ENCODE peak calls at places on chromosomes 2 and 18, in six cellular contexts. V is GM12891, K is HepG2, I is K562, B is H1, H is GM12878. T is an unnamed sample.

GRCh38 chr2:201964631-201965206 is 68.9 kb upstream of the FZD7 start:
- DNase-seq in V (no peak), K (no peak), I (no peak), B (no peak), H (no peak), T (no peak)

GRCh38 chr18:50706199-50706598 is 113.6 kb downstream of the MRO start:
- DNase-seq in V (no peak), K (no peak), I (no peak), B (no peak), H (no peak), T (no peak)

GRCh38 chr2:223041527-223042109 is 10.4 kb upstream of the KCNE4 start:
- DNase-seq in V (no peak), K (no peak), I (peak), B (no peak), H (no peak), T (no peak)

GRCh38 chr18:68803371-68803770 is 5.5 kb downstream of the CCDC102B start:
- DNase-seq in V (no peak), K (no peak), I (no peak), B (no peak), H (no peak), T (no peak)

GRCh38 chr2:117693166-117693565 is 121.3 kb upstream of the DDX18 start:
- DNase-seq in V (no peak), K (no peak), I (no peak), B (no peak), H (no peak), T (no peak)

GRCh38 chr2:85053802-85054201 is 79.4 kb upstream of the TCF7L1 start:
- DNase-seq in V (no peak), K (peak), I (peak), B (no peak), H (no peak), T (no peak)

GRCh38 chr2:27320958-27321543 is 1.8 kb downstream of the MPV17 start:
- DNase-seq in V (no peak), K (peak), I (peak), B (peak), H (no peak), T (no peak)

GRCh38 chr18:58321986-58322385 is 278.0 kb downstream of the NEDD4L start:
- DNase-seq in V (peak), K (peak), I (peak), B (no peak), H (no peak), T (peak)

GRCh38 chr2:28621172-28622100 is 125.6 kb downstream of the PLB1 start:
- DNase-seq in V (no peak), K (peak), I (peak), B (no peak), H (no peak), T (no peak)

GRCh38 chr2:150663143-150663542 is 175.7 kb upstream of the RND3 start:
- DNase-seq in V (no peak), K (no peak), I (no peak), B (no peak), H (no peak), T (no peak)

GRCh38 chr2:106959975-106960632 is 74.1 kb upstream of the ST6GAL2 start:
- DNase-seq in V (no peak), K (no peak), I (no peak), B (no peak), H (no peak), T (no peak)

GRCh38 chr18:39667905-39668304 is 2102.3 kb upstream of the CELF4 start:
- DNase-seq in V (no peak), K (no peak), I (no peak), B (no peak), H (no peak), T (no peak)

GRCh38 chr18:21112140-21112473 is 494 bp upstream of the ROCK1 start:
- DNase-seq in V (peak), K (no peak), I (no peak), B (no peak), H (no peak), T (no peak)

GRCh38 chr2:189803431-189803830 is 19.2 kb downstream of the PMS1 start:
- DNase-seq in V (no peak), K (no peak), I (no peak), B (no peak), H (no peak), T (no peak)

GRCh38 chr18:5463836-5464235 is 80.0 kb downstream of the EPB41L3 start:
- DNase-seq in V (no peak), K (no peak), I (no peak), B (no peak), H (no peak), T (no peak)

GRCh38 chr18:22166070-22166972 is 3.1 kb upstream of the GATA6 start:
- DNase-seq in V (no peak), K (no peak), I (no peak), B (no peak), H (no peak), T (no peak)

GRCh38 chr2:232929303-232930123 is 59.4 kb downstream of the SNORC start:
- DNase-seq in V (no peak), K (no peak), I (no peak), B (no peak), H (no peak), T (no peak)

GRCh38 chr2:80185091-80185490 is 119.5 kb downstream of the LRRTM1 start:
- DNase-seq in V (no peak), K (no peak), I (no peak), B (no peak), H (no peak), T (no peak)

GRCh38 chr2:24009680-24010476 is at the start of gene MFSD2B:
- DNase-seq in V (peak), K (no peak), I (peak), B (no peak), H (no peak), T (peak)

GRCh38 chr2:144583741-144584453 is 64.0 kb upstream of the ZEB2 start:
- DNase-seq in V (no peak), K (no peak), I (no peak), B (no peak), H (no peak), T (no peak)

GRCh38 chr18:72360628-72361027 is 183.5 kb downstream of the CBLN2 start:
- DNase-seq in V (no peak), K (no peak), I (no peak), B (no peak), H (no peak), T (no peak)

GRCh38 chr2:223692227-223692947 is 90.2 kb upstream of the SCG2 start:
- DNase-seq in V (no peak), K (peak), I (peak), B (peak), H (no peak), T (no peak)

GRCh38 chr2:104412384-104412783 is 441.5 kb upstream of the POU3F3 start:
- DNase-seq in V (peak), K (peak), I (peak), B (no peak), H (no peak), T (peak)

GRCh38 chr2:168962636-168963035 is 61.5 kb downstream of the G6PC2 start:
- DNase-seq in V (no peak), K (no peak), I (no peak), B (no peak), H (no peak), T (no peak)

GRCh38 chr2:144517825-144518699 is 1.9 kb downstream of the ZEB2 start:
- DNase-seq in V (no peak), K (no peak), I (no peak), B (no peak), H (no peak), T (no peak)

GRCh38 chr2:74374509-74375205 is 5.5 kb downstream of the DCTN1 start:
- DNase-seq in V (no peak), K (no peak), I (peak), B (peak), H (no peak), T (no peak)

GRCh38 chr2:140344842-140345241 is 1564.7 kb upstream of the NXPH2 start:
- DNase-seq in V (no peak), K (no peak), I (no peak), B (no peak), H (no peak), T (no peak)

GRCh38 chr2:42636956-42637355 is 68.5 kb downstream of the MTA3 start:
- DNase-seq in V (no peak), K (no peak), I (no peak), B (no peak), H (no peak), T (no peak)

GRCh38 chr2:239930871-239931771 is 94.0 kb downstream of the NDUFA10 start:
- DNase-seq in V (no peak), K (no peak), I (no peak), B (no peak), H (no peak), T (no peak)

GRCh38 chr2:127343277-127343676 is 44.5 kb downstream of the MAP3K2 start:
- DNase-seq in V (no peak), K (peak), I (no peak), B (no peak), H (no peak), T (no peak)

GRCh38 chr18:9120796-9121195 is 15.8 kb upstream of the ANKRD12 start:
- DNase-seq in V (no peak), K (no peak), I (no peak), B (no peak), H (no peak), T (no peak)

GRCh38 chr18:9115984-9116383 is 13.5 kb downstream of the NDUFV2 start:
- DNase-seq in V (no peak), K (no peak), I (peak), B (no peak), H (no peak), T (no peak)

GRCh38 chr18:9113468-9114149 is 11.1 kb downstream of the NDUFV2 start:
- DNase-seq in V (no peak), K (no peak), I (no peak), B (no peak), H (no peak), T (no peak)

GRCh38 chr18:9123520-9123919 is 13.1 kb upstream of the ANKRD12 start:
- DNase-seq in V (no peak), K (no peak), I (no peak), B (no peak), H (no peak), T (no peak)

GRCh38 chr18:9117980-9118841 is 15.7 kb downstream of the NDUFV2 start:
- DNase-seq in V (no peak), K (no peak), I (no peak), B (no peak), H (no peak), T (no peak)
- TF ChIP-seq POLR2AphosphoS5 in V (no peak), K (no peak), I (no peak), B (no peak), H (no peak), T (no peak)

GRCh38 chr2:128381001-128381938 is 62.6 kb upstream of the HS6ST1 start:
- DNase-seq in V (no peak), K (peak), I (no peak), B (no peak), H (no peak), T (no peak)
- TF ChIP-seq TAF1 in V (no peak), K (peak), I (no peak), B (no peak), H (no peak), T (no peak)

GRCh38 chr2:237588044-237588696 is 2.4 kb downstream of the RAB17 start:
- DNase-seq in V (no peak), K (no peak), I (no peak), B (no peak), H (no peak), T (no peak)

GRCh38 chr2:237581751-237582746 is 8.5 kb downstream of the RAB17 start:
- DNase-seq in V (peak), K (peak), I (peak), B (no peak), H (peak), T (no peak)

GRCh38 chr2:237581326-237581725 is 9.2 kb downstream of the RAB17 start:
- DNase-seq in V (no peak), K (no peak), I (no peak), B (no peak), H (no peak), T (no peak)

GRCh38 chr2:237585590-237586221 is 4.8 kb downstream of the RAB17 start:
- DNase-seq in V (no peak), K (peak), I (no peak), B (no peak), H (no peak), T (no peak)

GRCh38 chr2:237583385-237584295 is 6.9 kb downstream of the RAB17 start:
- DNase-seq in V (no peak), K (no peak), I (no peak), B (no peak), H (no peak), T (no peak)
- TF ChIP-seq POLR2A in V (no peak), K (no peak), I (no peak), B (no peak), H (no peak), T (no peak)

GRCh38 chr18:32613821-32614220 is 143.1 kb upstream of the GAREM1 start:
- DNase-seq in V (no peak), K (no peak), I (no peak), B (no peak), H (no peak), T (no peak)
- TF ChIP-seq POLR2AphosphoS5 in V (no peak), K (no peak), I (no peak), B (no peak), H (no peak), T (no peak)

GRCh38 chr2:219059725-219060682 is 717 bp downstream of the IHH start:
- DNase-seq in V (no peak), K (no peak), I (no peak), B (no peak), H (no peak), T (no peak)

GRCh38 chr2:219056896-219057708 is 3.6 kb downstream of the IHH start:
- DNase-seq in V (no peak), K (no peak), I (no peak), B (no peak), H (no peak), T (no peak)

GRCh38 chr2:219059375-219059724 is 1.4 kb downstream of the IHH start:
- DNase-seq in V (no peak), K (no peak), I (no peak), B (no peak), H (no peak), T (no peak)

GRCh38 chr2:219057709-219058540 is 2.8 kb downstream of the IHH start:
- DNase-seq in V (peak), K (peak), I (peak), B (peak), H (no peak), T (peak)

DNA sequence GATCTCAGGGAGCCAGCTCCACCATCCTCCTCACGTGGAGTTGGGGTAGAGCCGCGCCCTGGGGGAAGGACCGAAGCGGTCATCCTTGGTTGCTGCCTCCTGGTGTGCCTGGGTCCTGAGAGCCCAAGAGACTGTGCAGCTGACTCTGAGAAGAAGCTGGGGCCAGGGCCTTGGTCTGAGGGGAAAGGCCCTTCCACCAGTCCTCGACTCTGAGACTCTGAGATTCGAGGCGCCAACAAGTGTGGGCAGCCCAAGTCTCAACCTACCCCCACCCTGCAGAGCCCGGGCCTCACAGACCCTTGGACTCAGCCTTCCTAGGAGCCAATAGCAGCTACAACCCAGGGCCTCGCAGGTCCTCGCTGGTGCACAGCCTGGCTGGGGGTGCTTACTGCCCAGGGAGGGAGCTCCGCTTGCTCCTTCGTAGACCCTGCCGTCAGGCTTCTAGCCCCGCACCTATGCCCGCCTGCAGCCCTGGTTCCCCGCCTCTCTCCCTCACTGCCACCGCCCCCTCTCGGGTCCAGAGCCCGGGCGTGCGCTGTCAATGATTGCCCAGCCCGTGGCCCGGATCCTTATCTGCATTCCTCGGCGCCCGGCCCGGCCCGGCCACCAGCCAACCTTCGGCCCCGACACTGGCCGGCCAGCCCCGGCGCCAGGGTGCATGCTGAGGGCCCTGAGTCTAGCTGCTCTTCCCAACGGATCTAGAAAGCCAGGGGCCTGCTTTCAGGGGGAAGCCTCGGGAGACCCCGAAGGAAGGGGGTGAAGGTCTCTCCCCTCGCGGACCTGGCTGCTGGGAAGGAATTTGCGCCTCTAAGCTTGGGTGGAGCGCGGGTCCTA is 2.0 kb downstream of the IHH start:
- DNase-seq in V (peak), K (peak), I (peak), B (no peak), H (no peak), T (no peak)
- TF ChIP-seq TAF1 in V (no peak), K (no peak), I (no peak), B (no peak), H (no peak), T (no peak)

GRCh38 chr2:237695201-237695780 is 67.9 kb downstream of the LRRFIP1 start:
- DNase-seq in V (no peak), K (no peak), I (peak), B (no peak), H (peak), T (no peak)
- TF ChIP-seq POLR2A in V (no peak), K (no peak), I (no peak), B (no peak), H (no peak), T (peak)

GRCh38 chr18:31190919-31191318 is 28.3 kb upstream of the DSC1 start:
- DNase-seq in V (no peak), K (no peak), I (no peak), B (no peak), H (no peak), T (no peak)
- TF ChIP-seq POLR2AphosphoS5 in V (no peak), K (no peak), I (no peak), B (no peak), H (no peak), T (no peak)

GRCh38 chr2:69509011-69509749 is 71.9 kb upstream of the NFU1 start:
- DNase-seq in V (no peak), K (no peak), I (no peak), B (no peak), H (no peak), T (no peak)
- TF ChIP-seq TAF1 in V (no peak), K (no peak), I (no peak), B (no peak), H (no peak), T (no peak)